ENCODE peak calls at places on chromosome 17, in seven cellular contexts. N is stomach, B is esophagus squamous epithelium, R is gastrocnemius medialis, C is IMR-90, T is tibial nerve, U is body of pancreas. H is an unnamed sample. For H3K36me3, the result is how much of the 10 kb centered on the place peaks cover.

GRCh38 chr17:63490858-63491400 is 14.1 kb downstream of the ACE start:
- DNase-seq in N (no peak), B (no peak), R (no peak), C (no peak), T (no peak), U (no peak), H (no peak)

GRCh38 chr17:46942441-46943217 is 19.7 kb downstream of the GOSR2 start:
- DNase-seq in N (peak), B (no peak), R (peak), C (peak), T (peak), U (peak), H (peak)

GRCh38 chr17:49996121-49996494 is 1.1 kb upstream of the DLX3 start:
- DNase-seq in N (no peak), B (no peak), R (no peak), C (no peak), T (no peak), U (no peak), H (no peak)

GRCh38 chr17:31582151-31582907 is 190.9 kb downstream of the RAB11FIP4 start:
- DNase-seq in N (peak), B (no peak), R (peak), C (peak), T (no peak), U (peak), H (peak)

GRCh38 chr17:1617620-1618174 is 10.9 kb downstream of the SLC43A2 start:
- DNase-seq in N (peak), B (no peak), R (peak), C (peak), T (peak), U (peak), H (peak)

GRCh38 chr17:44049294-44050080 is 17.0 kb downstream of the LSM12 start:
- DNase-seq in N (no peak), B (no peak), R (no peak), C (no peak), T (no peak), U (no peak), H (no peak)

GRCh38 chr17:48483471-48484131 is 47.2 kb downstream of the HOXB1 start:
- DNase-seq in N (no peak), B (no peak), R (no peak), C (peak), T (no peak), U (peak), H (no peak)

GRCh38 chr17:68457168-68457538 is at the start of gene WIPI1:
- DNase-seq in N (no peak), B (no peak), R (no peak), C (no peak), T (no peak), U (peak), H (no peak)

GRCh38 chr17:79892457-79893236 is 53.4 kb upstream of the CBX4 start:
- DNase-seq in N (peak), B (no peak), R (no peak), C (no peak), T (no peak), U (no peak), H (peak)

GRCh38 chr17:75680431-75680830 is 13.3 kb downstream of the SAP30BP start:
- DNase-seq in N (no peak), B (no peak), R (no peak), C (no peak), T (no peak), U (no peak), H (no peak)

GRCh38 chr17:77286641-77287431 is 146.1 kb downstream of the SEC14L1 start:
- DNase-seq in N (peak), B (no peak), R (peak), C (peak), T (no peak), U (peak), H (peak)

GRCh38 chr17:41118721-41119120 is 548 bp upstream of the KRTAP4-11 start:
- DNase-seq in N (no peak), B (no peak), R (no peak), C (peak), T (no peak), U (no peak), H (no peak)

GRCh38 chr17:58822148-58823050 is 66.7 kb downstream of the PPM1E start:
- DNase-seq in N (no peak), B (no peak), R (no peak), C (no peak), T (no peak), U (no peak), H (no peak)

GRCh38 chr17:35542990-35543389 is 5.5 kb upstream of the SLFN12L start:
- DNase-seq in N (no peak), B (no peak), R (no peak), C (no peak), T (no peak), U (no peak), H (no peak)
- H3K27ac ChIP-seq in N (no peak), B (no peak), R (no peak), C (no peak), T (no peak), U (no peak), H (no peak)

GRCh38 chr17:56909742-56910508 is 3.9 kb downstream of the TRIM25 start:
- DNase-seq in N (peak), B (no peak), R (peak), C (no peak), T (peak), U (peak), H (no peak)
- TF ChIP-seq POLR2A in N (no peak), B (no peak), R (peak), C (no peak), T (no peak), U (no peak), H (no peak)

GRCh38 chr17:81616877-81617276 is 20.0 kb downstream of the NPLOC4 start:
- DNase-seq in N (no peak), B (no peak), R (no peak), C (no peak), T (no peak), U (no peak), H (no peak)
- H3K36me3 ChIP-seq in N (half or more), B (half or more), R (under half), C (under half), T (under half), U (under half), H (under half)

DNA sequence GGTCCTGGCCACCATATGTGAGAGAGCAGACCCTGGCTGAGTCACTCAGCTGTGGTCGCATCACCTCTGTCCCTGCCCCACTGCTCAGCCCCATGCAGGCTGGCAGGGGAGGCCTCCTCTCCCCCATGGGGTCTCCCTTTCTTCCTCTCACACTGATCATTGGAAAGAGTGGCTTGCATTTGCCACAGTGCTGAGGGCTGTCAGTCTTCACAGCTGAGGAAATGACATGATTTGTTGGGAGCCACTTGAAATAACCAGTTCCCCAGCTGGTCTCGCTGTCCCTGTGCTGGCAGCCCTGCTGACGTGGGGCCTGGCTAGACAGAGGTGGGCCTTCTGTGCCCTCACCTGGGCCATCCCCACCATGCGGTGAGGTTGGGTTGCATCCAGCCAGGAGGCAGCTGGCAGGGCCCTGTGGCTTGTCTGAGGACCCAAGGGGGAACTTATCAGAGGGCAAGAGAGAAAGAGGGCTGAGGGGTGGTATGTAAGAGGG is 30.1 kb upstream of the MED9 start:
- DNase-seq in N (no peak), B (no peak), R (no peak), C (no peak), T (no peak), U (no peak), H (no peak)
- H3K27ac ChIP-seq in N (peak), B (peak), R (peak), C (no peak), T (peak), U (peak), H (no peak)

H was measured in heart left ventricle.